ENCODE peak calls at places on chromosomes 2 and 18, in ten cellular contexts. G is transverse colon, X is fibroblast of the aortic adventitia, D is lower lobe of right lung, E is epithelial cell of esophagus, M is OCI-LY7, T is fibroblast of mammary gland, J is lung, P is astrocyte of the spinal cord, R is retinal pigment epithelial cell. Q is an unnamed sample.

GRCh38 chr2:230408244-230408842 is 7.7 kb upstream of the SP100 start:
- DNase-seq in R (no peak), J (no peak), T (peak), P (peak), D (no peak), M (no peak), E (peak), X (peak), G (no peak), Q (no peak)

GRCh38 chr18:49017813-49018552 is 67.2 kb upstream of the SMAD7 start:
- DNase-seq in R (no peak), P (no peak), D (peak), X (no peak), G (peak), T (no peak), E (no peak), J (no peak), M (no peak), Q (peak)

GRCh38 chr2:112626604-112627059 is 19.1 kb upstream of the SLC20A1 start:
- DNase-seq in P (peak), M (peak), T (peak), E (peak), X (peak), G (peak), D (peak), J (peak), R (no peak), Q (peak)

GRCh38 chr2:150644298-150645067 is 157.0 kb upstream of the RND3 start:
- DNase-seq in M (no peak), J (no peak), R (peak), X (peak), D (no peak), T (peak), E (peak), G (no peak), P (peak), Q (no peak)

GRCh38 chr2:27071277-27071989 is at the start of gene OST4:
- DNase-seq in J (peak), D (peak), M (peak), P (peak), R (peak), T (peak), X (peak), G (peak), E (peak), Q (peak)

GRCh38 chr2:183530333-183530901 is 406.2 kb downstream of the NUP35 start:
- DNase-seq in P (no peak), T (no peak), E (no peak), G (no peak), J (no peak), R (no peak), X (no peak), D (no peak), M (no peak), Q (no peak)

GRCh38 chr2:106565599-106565998 is 78.4 kb downstream of the CD8B2 start:
- DNase-seq in E (peak), R (no peak), M (no peak), G (no peak), X (no peak), D (no peak), T (no peak), J (no peak), P (no peak), Q (no peak)

GRCh38 chr2:10533811-10534321 is 85.7 kb upstream of the ODC1 start:
- DNase-seq in R (peak), X (peak), P (peak), E (peak), J (no peak), D (no peak), G (no peak), M (no peak), T (no peak), Q (no peak)

GRCh38 chr2:219277703-219278654 is 1.2 kb upstream of the DNAJB2 start:
- DNase-seq in E (peak), R (no peak), D (peak), J (peak), M (peak), T (peak), X (peak), P (peak), G (peak), Q (peak)

GRCh38 chr2:227460833-227461232 is 11.1 kb upstream of the AGFG1 start:
- DNase-seq in M (no peak), X (no peak), J (no peak), P (no peak), R (no peak), T (peak), G (no peak), D (no peak), E (no peak), Q (no peak)

GRCh38 chr2:223725494-223725893 is 111.9 kb downstream of the AP1S3 start:
- DNase-seq in X (peak), P (peak), T (peak), M (no peak), G (peak), R (peak), E (peak), J (peak), D (no peak), Q (no peak)

GRCh38 chr2:61993422-61994024 is 88.0 kb downstream of the COMMD1 start:
- DNase-seq in M (peak), D (no peak), P (peak), E (peak), T (peak), X (peak), J (no peak), G (peak), R (no peak), Q (peak)

GRCh38 chr18:25099838-25100393 is 252.1 kb downstream of the ZNF521 start:
- DNase-seq in X (peak), P (peak), J (no peak), M (no peak), T (peak), D (no peak), R (no peak), E (no peak), G (no peak), Q (no peak)

GRCh38 chr18:56804395-56804794 is 153.2 kb downstream of the WDR7 start:
- DNase-seq in E (no peak), G (no peak), M (no peak), P (no peak), D (no peak), R (no peak), J (no peak), X (no peak), T (no peak), Q (no peak)

GRCh38 chr2:43060435-43061016 is 165.9 kb downstream of the ZFP36L2 start:
- DNase-seq in D (no peak), J (no peak), P (no peak), T (no peak), M (no peak), R (no peak), E (no peak), G (no peak), X (no peak), Q (no peak)

GRCh38 chr18:26902296-26902695 is 36.8 kb upstream of the AQP4 start:
- DNase-seq in X (no peak), R (no peak), T (no peak), E (no peak), M (no peak), G (no peak), J (no peak), D (no peak), P (no peak), Q (no peak)

GRCh38 chr2:113209869-113210305 is 36.1 kb downstream of the PSD4 start:
- DNase-seq in X (no peak), T (no peak), E (no peak), R (no peak), P (no peak), G (no peak), D (no peak), M (no peak), J (no peak), Q (no peak)

DNA sequence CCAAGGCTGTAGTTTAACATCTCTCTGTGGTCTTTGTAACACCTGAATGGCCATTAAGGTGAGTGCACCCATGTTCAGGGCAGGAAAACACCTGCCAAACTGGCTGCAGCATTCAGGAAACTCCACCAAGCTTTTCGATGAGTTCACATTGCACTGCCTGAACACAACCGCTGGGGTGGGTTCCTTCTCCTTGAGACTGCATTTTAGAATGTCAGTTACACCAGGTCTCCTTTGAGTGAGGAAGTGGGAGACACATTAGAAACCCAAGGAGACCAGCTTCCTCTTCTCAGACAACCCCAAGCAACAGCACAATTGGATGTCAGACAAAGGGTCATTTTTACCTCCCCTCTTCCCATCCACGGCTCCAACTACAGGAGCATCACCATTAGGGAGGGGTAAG is 35.2 kb downstream of the CYRIA start:
- DNase-seq in X (no peak), E (no peak), P (no peak), T (no peak), J (no peak), D (no peak), G (no peak), M (peak), R (no peak), Q (no peak)
- TF ChIP-seq CTCF in X (no peak), E (no peak), P (no peak), T (no peak), J (no peak), D (peak), G (no peak), M (no peak), R (no peak), Q (peak)

GRCh38 chr2:232439758-232440135 is 16.2 kb upstream of the ALPI start:
- DNase-seq in P (no peak), D (peak), X (no peak), R (no peak), G (no peak), E (no peak), M (no peak), T (no peak), J (no peak), Q (peak)
- TF ChIP-seq CTCF in P (peak), D (peak), X (peak), R (no peak), G (peak), E (peak), M (peak), T (no peak), J (no peak), Q (no peak)

DNA sequence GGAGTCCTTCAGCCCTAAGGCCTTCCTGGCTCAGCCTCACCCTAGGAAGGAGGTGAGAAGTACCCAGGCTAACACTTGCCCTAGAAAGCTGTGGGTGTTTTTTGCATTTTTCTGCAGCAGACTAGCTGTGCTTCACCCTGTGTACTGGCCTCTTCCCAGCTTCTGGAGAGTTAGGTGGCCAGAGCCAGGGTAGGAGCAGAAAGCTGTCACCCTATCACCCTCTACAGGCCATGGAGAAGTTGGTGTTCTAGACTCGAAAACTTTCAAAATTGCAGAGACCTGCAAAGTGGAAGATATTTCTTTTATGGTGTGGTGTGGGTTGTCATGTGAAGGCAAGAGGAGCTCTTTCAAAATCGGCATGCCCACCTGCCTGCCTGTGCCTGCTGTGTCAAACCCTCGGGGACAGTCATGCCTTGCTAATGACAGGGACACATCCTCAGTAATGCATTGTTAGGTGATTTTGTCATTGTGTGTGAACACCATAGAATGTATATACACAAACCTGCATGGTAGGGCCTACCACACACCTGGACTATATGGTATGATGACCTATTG is 29.8 kb downstream of the EHD3 start:
- DNase-seq in R (no peak), G (no peak), M (peak), X (no peak), P (no peak), D (no peak), E (no peak), J (no peak), T (no peak), Q (no peak)
- TF ChIP-seq CTCF in R (no peak), G (no peak), M (peak), X (no peak), P (no peak), D (no peak), E (no peak), J (no peak), T (no peak), Q (no peak)

GRCh38 chr2:238513346-238513745 is 86.6 kb downstream of the ASB1 start:
- DNase-seq in X (peak), E (peak), G (no peak), J (peak), R (no peak), D (peak), M (peak), T (peak), P (peak), Q (peak)

GRCh38 chr2:238509903-238510302 is 83.2 kb downstream of the ASB1 start:
- DNase-seq in E (no peak), T (no peak), D (no peak), R (no peak), J (no peak), G (no peak), P (no peak), X (no peak), M (no peak), Q (no peak)

GRCh38 chr2:238512247-238512867 is 85.6 kb downstream of the ASB1 start:
- DNase-seq in M (no peak), J (no peak), G (no peak), P (no peak), T (no peak), E (no peak), R (no peak), X (no peak), D (no peak), Q (peak)

GRCh38 chr2:238510911-238511613 is 84.3 kb downstream of the ASB1 start:
- DNase-seq in J (no peak), D (no peak), P (no peak), E (no peak), M (no peak), G (no peak), R (no peak), T (no peak), X (no peak), Q (no peak)

DNA sequence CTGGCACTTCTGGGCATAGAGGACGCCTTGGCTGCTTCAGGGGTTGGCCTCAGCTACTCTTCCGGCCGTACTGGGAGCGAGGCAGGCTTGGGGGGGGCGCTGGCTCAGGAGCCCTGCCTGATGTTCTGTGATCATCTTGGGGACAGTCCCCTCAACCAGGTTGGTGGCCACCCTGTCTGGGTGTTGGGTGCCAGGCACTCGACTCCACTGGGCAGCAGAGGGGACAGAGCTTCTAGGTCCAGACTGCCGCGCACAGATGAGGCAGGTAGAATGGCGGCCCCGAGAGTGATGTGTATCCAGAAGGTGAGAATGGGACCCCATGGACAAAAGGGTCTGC is 84.9 kb downstream of the ASB1 start:
- DNase-seq in E (no peak), G (no peak), X (no peak), R (no peak), T (no peak), D (no peak), M (no peak), J (no peak), P (no peak), Q (no peak)
- TF ChIP-seq CTCF in E (no peak), G (no peak), X (no peak), R (no peak), T (no peak), D (no peak), M (no peak), J (no peak), P (no peak), Q (no peak)

DNA sequence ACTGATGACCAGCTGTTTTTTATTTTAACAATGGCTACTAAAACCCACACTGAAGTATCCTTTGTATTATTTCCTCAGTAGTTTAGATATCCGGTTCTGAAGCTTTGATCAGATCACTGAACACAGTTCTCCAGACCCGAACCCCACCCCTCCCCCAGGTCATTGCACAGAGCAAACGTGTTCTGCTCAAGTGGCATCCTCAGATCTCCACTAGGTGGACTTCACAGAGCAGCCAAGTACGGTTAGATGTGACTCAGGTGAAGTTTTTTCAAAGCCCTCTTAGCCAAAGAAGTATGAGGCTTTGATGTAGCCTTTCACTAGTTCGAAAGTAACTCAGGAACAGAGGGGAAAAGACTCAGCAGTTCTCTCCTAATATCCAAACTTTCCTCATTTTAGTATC is 142.7 kb upstream of the NRP2 start:
- DNase-seq in T (no peak), X (no peak), M (no peak), P (no peak), E (peak), R (no peak), G (no peak), D (no peak), J (no peak), Q (no peak)
- TF ChIP-seq CTCF in T (peak), X (no peak), M (peak), P (no peak), E (peak), R (peak), G (no peak), D (no peak), J (no peak), Q (no peak)

DNA sequence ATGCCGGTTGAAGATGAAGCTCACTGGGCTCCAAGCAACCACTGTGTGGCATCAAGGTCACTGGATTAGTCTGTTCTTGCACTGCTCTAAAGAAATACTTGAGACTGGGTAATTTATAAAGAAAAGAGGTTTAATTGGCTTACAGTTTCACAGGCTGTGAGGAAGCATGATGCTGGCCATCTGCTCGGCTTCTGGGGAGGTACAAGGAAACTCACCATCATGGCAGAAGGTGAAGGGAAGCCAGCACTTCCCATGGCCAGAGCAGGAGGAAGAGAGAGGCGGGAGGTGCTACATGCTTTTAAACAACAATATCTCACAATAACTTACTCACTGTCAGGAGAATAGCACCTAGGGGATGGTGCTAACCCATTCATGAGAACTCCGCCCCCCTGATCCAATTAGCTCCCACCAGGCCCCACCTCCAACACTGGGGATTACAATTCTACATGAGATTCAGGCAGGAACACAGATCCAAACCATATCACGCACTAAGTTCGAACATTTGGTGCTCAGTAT is 109.7 kb upstream of the MGAT5 start:
- DNase-seq in T (no peak), R (no peak), G (no peak), P (no peak), M (no peak), X (no peak), E (no peak), D (no peak), J (no peak), Q (no peak)
- TF ChIP-seq CTCF in T (no peak), R (no peak), G (no peak), P (no peak), M (no peak), X (no peak), E (no peak), D (no peak), J (no peak), Q (no peak)

DNA sequence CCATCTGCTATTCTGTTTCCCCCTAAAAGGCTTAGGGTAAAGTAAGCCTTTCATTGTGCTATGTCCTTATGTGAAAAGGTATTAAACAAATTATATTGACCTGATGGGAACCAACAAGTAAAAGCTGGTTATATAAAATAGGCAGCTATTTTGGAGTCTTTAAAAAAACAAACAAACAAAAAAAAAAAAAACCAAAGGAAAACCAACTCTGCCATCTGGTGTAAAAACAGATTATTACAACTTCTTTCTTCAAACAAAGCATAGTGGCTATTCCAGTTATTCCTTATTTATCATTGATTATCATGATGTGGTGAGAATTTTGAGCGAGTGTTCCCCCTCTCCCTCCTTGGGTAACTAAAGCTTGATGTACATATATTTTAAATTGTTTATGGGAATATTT is 122.3 kb upstream of the FHL2 start:
- DNase-seq in T (peak), P (peak), R (no peak), D (no peak), E (peak), J (no peak), G (no peak), X (peak), M (no peak), Q (peak)
- TF ChIP-seq CTCF in T (peak), P (peak), R (peak), D (peak), E (peak), J (no peak), G (peak), X (peak), M (peak), Q (no peak)

GRCh38 chr2:211033765-211034164 is 477.4 kb downstream of the CPS1 start:
- DNase-seq in M (no peak), E (peak), P (no peak), T (peak), G (no peak), R (no peak), J (no peak), X (peak), D (no peak), Q (no peak)
- TF ChIP-seq CTCF in M (peak), E (peak), P (peak), T (peak), G (no peak), R (peak), J (no peak), X (peak), D (peak), Q (peak)

DNA sequence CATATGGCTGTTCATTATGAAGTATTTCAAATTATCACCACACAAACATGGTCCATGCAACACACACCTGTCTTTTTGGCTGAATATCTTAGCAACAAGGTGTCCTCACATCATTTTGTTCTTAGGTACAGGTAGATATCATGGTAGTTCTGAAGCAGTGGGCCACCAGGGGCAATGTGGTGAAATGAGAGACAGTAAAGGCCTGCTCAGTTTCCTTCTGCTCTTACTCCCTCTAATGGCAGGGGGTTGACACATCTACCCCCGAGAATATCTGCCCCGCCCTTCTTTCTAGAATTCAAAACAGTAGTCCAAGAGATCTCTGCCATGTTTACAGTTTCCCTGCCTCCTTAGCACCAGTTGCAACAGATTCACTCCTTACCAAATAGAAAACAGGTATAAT is 147.0 kb upstream of the KLHL14 start:
- DNase-seq in G (peak), P (peak), J (no peak), E (peak), M (peak), T (peak), X (peak), R (peak), D (no peak), Q (peak)
- TF ChIP-seq CTCF in G (peak), P (peak), J (no peak), E (peak), M (peak), T (peak), X (peak), R (peak), D (no peak), Q (peak)